ENCODE peak calls at places on chromosomes 2 and 18, in seven cellular contexts. E, J, T, U, W, F and Y are unnamed samples.
A peak's percentile ranks its signal among the peaks of the same experiment; 100 is the strongest.

GRCh38 chr2:224954980-224955379 is 87.3 kb downstream of the DOCK10 start:
- DNase-seq in E (no peak), J (no peak), T (no peak), U (no peak), W (no peak), F (no peak), Y (no peak)

GRCh38 chr18:77178559-77178958 is 46.0 kb upstream of the MBP start:
- DNase-seq in E (no peak), J (no peak), T (no peak), U (no peak), W (peak; percentile 36), F (no peak), Y (peak; percentile 51)

GRCh38 chr2:120596191-120596781 is 139.4 kb upstream of the GLI2 start:
- DNase-seq in E (no peak), J (no peak), T (peak; percentile 42), U (no peak), W (no peak), F (no peak), Y (no peak)

GRCh38 chr2:1653137-1653789 is 91.1 kb downstream of the PXDN start:
- DNase-seq in E (no peak), J (no peak), T (peak; percentile 66), U (no peak), W (peak; percentile 91), F (no peak), Y (peak; percentile 86)

GRCh38 chr2:240964221-240964853 is 34.1 kb upstream of the SNED1 start:
- DNase-seq in E (no peak), J (peak; percentile 22), T (peak; percentile 46), U (no peak), W (no peak), F (no peak), Y (no peak)

GRCh38 chr2:121722479-121722878 is 14.2 kb downstream of the NIFK start:
- DNase-seq in E (no peak), J (no peak), T (no peak), U (no peak), W (peak; percentile 78), F (no peak), Y (peak; percentile 93)

GRCh38 chr2:37869756-37870155 is 55.3 kb upstream of the RMDN2 start:
- DNase-seq in E (no peak), J (no peak), T (no peak), U (no peak), W (no peak), F (no peak), Y (peak; percentile 52)

GRCh38 chr2:61011649-61012048 is 5.9 kb upstream of the PEX13 start:
- DNase-seq in E (no peak), J (no peak), T (no peak), U (no peak), W (peak; percentile 70), F (no peak), Y (peak; percentile 5)

GRCh38 chr2:173555833-173556232 is 201.2 kb downstream of the CDCA7 start:
- DNase-seq in E (peak; percentile 39), J (no peak), T (no peak), U (no peak), W (peak; percentile 67), F (peak; percentile 24), Y (peak; percentile 11)

GRCh38 chr2:29057006-29057405 is 17.3 kb downstream of the PCARE start:
- DNase-seq in E (no peak), J (no peak), T (no peak), U (no peak), W (no peak), F (no peak), Y (no peak)

GRCh38 chr2:109144721-109145120 is 15.7 kb downstream of the SH3RF3 start:
- DNase-seq in E (no peak), J (no peak), T (no peak), U (no peak), W (no peak), F (no peak), Y (no peak)

GRCh38 chr2:25123682-25124081 is 44.7 kb downstream of the POMC start:
- DNase-seq in E (no peak), J (no peak), T (no peak), U (no peak), W (no peak), F (no peak), Y (no peak)

GRCh38 chr18:58394046-58394445 is 234.8 kb downstream of the ALPK2 start:
- DNase-seq in E (no peak), J (no peak), T (no peak), U (no peak), W (no peak), F (no peak), Y (no peak)

GRCh38 chr18:79395308-79395640 is 456 bp upstream of the NFATC1 start:
- DNase-seq in E (no peak), J (no peak), T (peak; percentile 37), U (no peak), W (no peak), F (no peak), Y (no peak)
- H3K4me3 ChIP-seq in E (no peak overlapping the region), J (no peak overlapping the region), T (peak overlapping the region; percentile 62), U (peak overlapping the region; percentile 91), W (no peak overlapping the region), F (peak overlapping the region; percentile 33), Y (no peak overlapping the region)

GRCh38 chr2:126982935-126983334 is 84.2 kb downstream of the TEX51 start:
- DNase-seq in E (no peak), J (no peak), T (no peak), U (no peak), W (no peak), F (no peak), Y (no peak)
- TF ChIP-seq CTCF in E (no peak), J (no peak), T (no peak), U (no peak), W (no peak), F (no peak), Y (no peak)

GRCh38 chr2:183125659-183126341 is 1.6 kb downstream of the NUP35 start:
- DNase-seq in E (no peak), J (no peak), T (no peak), U (no peak), W (no peak), F (no peak), Y (no peak)
- H3K4me3 ChIP-seq in E (peak overlapping the region; percentile 47), J (no peak overlapping the region), T (peak overlapping the region; percentile 71), U (no peak overlapping the region), W (no peak overlapping the region), F (peak overlapping the region; percentile 63), Y (peak overlapping the region; percentile 93)

GRCh38 chr2:222690564-222691200 is 19.2 kb downstream of the MOGAT1 start:
- DNase-seq in E (peak; percentile 90), J (peak; percentile 77), T (peak; percentile 84), U (no peak), W (peak; percentile 88), F (peak; percentile 87), Y (peak; percentile 76)

GRCh38 chr2:222698276-222698675 is 26.8 kb downstream of the MOGAT1 start:
- DNase-seq in E (no peak), J (no peak), T (no peak), U (no peak), W (no peak), F (no peak), Y (no peak)

GRCh38 chr2:222689322-222689721 is 17.9 kb downstream of the MOGAT1 start:
- DNase-seq in E (no peak), J (no peak), T (no peak), U (no peak), W (no peak), F (peak; percentile 18), Y (no peak)

GRCh38 chr2:222688912-222689311 is 17.5 kb downstream of the MOGAT1 start:
- DNase-seq in E (no peak), J (no peak), T (no peak), U (no peak), W (no peak), F (no peak), Y (no peak)

GRCh38 chr2:222693837-222694236 is 22.4 kb downstream of the MOGAT1 start:
- DNase-seq in E (peak; percentile 10), J (no peak), T (no peak), U (no peak), W (peak; percentile 61), F (no peak), Y (peak; percentile 54)
- TF ChIP-seq CTCF in E (peak; percentile 23), J (no peak), T (no peak), U (no peak), W (peak; percentile 40), F (peak; percentile 17), Y (peak; percentile 23)

GRCh38 chr2:222296311-222296736 is 2.5 kb downstream of the PAX3 start:
- DNase-seq in E (no peak), J (no peak), T (no peak), U (no peak), W (no peak), F (no peak), Y (no peak)

GRCh38 chr2:222298311-222299150 is at the start of gene PAX3:
- DNase-seq in E (no peak), J (no peak), T (no peak), U (peak; percentile 88), W (no peak), F (peak; percentile 61), Y (no peak)

GRCh38 chr2:222296911-222297599 is 1.7 kb downstream of the PAX3 start:
- DNase-seq in E (no peak), J (no peak), T (no peak), U (peak; percentile 82), W (no peak), F (no peak), Y (no peak)

GRCh38 chr2:222298000-222298310 is 843 bp downstream of the PAX3 start:
- DNase-seq in E (no peak), J (no peak), T (no peak), U (no peak), W (no peak), F (no peak), Y (no peak)

GRCh38 chr2:222297600-222297935 is 1.2 kb downstream of the PAX3 start:
- DNase-seq in E (no peak), J (no peak), T (no peak), U (peak; percentile 66), W (no peak), F (no peak), Y (no peak)
- H3K4me3 ChIP-seq in E (no peak overlapping the region), J (no peak overlapping the region), T (no peak overlapping the region), U (no peak overlapping the region), W (no peak overlapping the region), F (peak overlapping the region; percentile 43), Y (no peak overlapping the region)

GRCh38 chr2:169781249-169782013 is 17.2 kb upstream of the SSB start:
- DNase-seq in E (no peak), J (no peak), T (no peak), U (no peak), W (no peak), F (no peak), Y (no peak)

GRCh38 chr2:169778421-169778820 is 20.2 kb upstream of the SSB start:
- DNase-seq in E (no peak), J (no peak), T (no peak), U (no peak), W (no peak), F (no peak), Y (no peak)

DNA sequence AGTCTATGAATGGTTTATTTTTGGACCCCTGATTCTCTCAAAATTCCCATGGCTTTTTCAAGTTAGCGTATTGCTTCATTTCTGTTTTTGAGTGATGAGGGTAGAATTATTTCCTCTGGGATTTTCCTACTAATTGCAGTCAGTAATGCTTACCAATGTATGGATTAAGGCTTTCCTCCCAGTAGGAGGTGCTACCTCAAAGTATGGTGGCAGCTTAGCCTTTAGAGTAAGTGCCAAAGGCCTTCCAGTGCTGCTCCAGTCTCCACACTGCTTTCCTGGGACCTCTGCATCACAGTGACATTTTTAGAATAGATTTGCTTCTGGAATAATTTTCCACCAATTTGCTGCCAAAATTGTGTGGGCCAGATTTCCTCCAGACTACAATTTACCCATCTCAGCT is 16.2 kb upstream of the SSB start:
- DNase-seq in E (no peak), J (no peak), T (no peak), U (no peak), W (no peak), F (no peak), Y (no peak)
- TF ChIP-seq CTCF in E (no peak), J (no peak), T (no peak), U (no peak), W (no peak), F (no peak), Y (no peak)